ENCODE peak calls at places on chromosome 15, in four cellular contexts. M, C, K and R are unnamed samples.

GRCh38 chr15:94610069-94610863 is 378.9 kb downstream of the MCTP2 start:
- DNase-seq in C (no peak), K (no peak), M (no peak), R (no peak)

GRCh38 chr15:60396964-60397771 is 618 bp downstream of the ANXA2 start:
- DNase-seq in K (peak; percentile 86), M (no peak), C (peak; percentile 65), R (peak; percentile 68)

GRCh38 chr15:60945196-60945595 is 283.9 kb downstream of the RORA start:
- DNase-seq in M (no peak), K (no peak), C (no peak), R (no peak)

GRCh38 chr15:69573815-69574472 is 121.3 kb downstream of the RPLP1 start:
- DNase-seq in M (no peak), K (no peak), C (no peak), R (peak; percentile 34)

GRCh38 chr15:77640615-77641014 is 7.9 kb upstream of the LINGO1 start:
- DNase-seq in C (no peak), M (no peak), K (no peak), R (no peak)

GRCh38 chr15:75368689-75369239 is 357 bp upstream of the MAN2C1 start:
- DNase-seq in C (no peak), K (no peak), M (no peak), R (peak; percentile 17)

GRCh38 chr15:58529041-58529440 is 97.2 kb downstream of the LIPC start:
- DNase-seq in C (no peak), M (no peak), K (no peak), R (no peak)

GRCh38 chr15:57507111-57507510 is 84.6 kb upstream of the MYZAP start:
- DNase-seq in M (no peak), C (no peak), K (no peak), R (no peak)

GRCh38 chr15:101464999-101465669 is 24.4 kb downstream of the PCSK6 start:
- DNase-seq in M (no peak), C (no peak), K (no peak), R (no peak)

GRCh38 chr15:75202251-75203016 is 752 bp downstream of the C15orf39 start:
- DNase-seq in C (peak; percentile 51), M (no peak), K (peak; percentile 57), R (peak; percentile 86)

GRCh38 chr15:64112904-64113303 is 17.1 kb downstream of the SNX1 start:
- DNase-seq in C (no peak), K (no peak), M (no peak), R (peak; percentile 52)

GRCh38 chr15:25862469-25863066 is 559 bp downstream of the ATP10A start:
- DNase-seq in K (peak; percentile 41), M (no peak), C (peak; percentile 51), R (no peak)

GRCh38 chr15:78159395-78159794 is 10.2 kb downstream of the IDH3A start:
- DNase-seq in K (no peak), M (no peak), C (no peak), R (no peak)

GRCh38 chr15:57502116-57502515 is 89.6 kb upstream of the MYZAP start:
- DNase-seq in C (no peak), K (peak; percentile 93), M (no peak), R (no peak)

GRCh38 chr15:69561071-69561784 is 108.6 kb downstream of the RPLP1 start:
- DNase-seq in M (no peak), C (no peak), K (no peak), R (no peak)

GRCh38 chr15:82064824-82065223 is 19.0 kb upstream of the MEX3B start:
- DNase-seq in K (no peak), C (no peak), M (no peak), R (peak; percentile 65)
- H4K5ac ChIP-seq in K (no peak overlapping the region), C (no peak overlapping the region), M (no peak overlapping the region), R (no peak overlapping the region)

GRCh38 chr15:34355241-34355640 is 11.8 kb downstream of the LPCAT4 start:
- DNase-seq in K (no peak), M (no peak), C (no peak), R (no peak)

GRCh38 chr15:34358367-34358766 is 8.6 kb downstream of the LPCAT4 start:
- DNase-seq in M (no peak), C (no peak), K (peak; percentile 37), R (no peak)

GRCh38 chr15:34357653-34358052 is 9.3 kb downstream of the LPCAT4 start:
- DNase-seq in M (no peak), C (no peak), K (no peak), R (no peak)

GRCh38 chr15:34353627-34354026 is 10.5 kb downstream of the NUTM1 start:
- DNase-seq in K (no peak), M (no peak), C (peak; percentile 45), R (no peak)

GRCh38 chr15:34354286-34354685 is 11.2 kb downstream of the NUTM1 start:
- DNase-seq in K (no peak), C (no peak), M (no peak), R (no peak)
- H4K5ac ChIP-seq in K (no peak overlapping the region), C (no peak overlapping the region), M (no peak overlapping the region), R (no peak overlapping the region)

GRCh38 chr15:38699633-38700230 is 135.1 kb upstream of the RASGRP1 start:
- DNase-seq in K (peak; percentile 80), C (peak; percentile 59), M (no peak), R (peak; percentile 65)

GRCh38 chr15:38701134-38701533 is 136.5 kb upstream of the RASGRP1 start:
- DNase-seq in C (no peak), K (no peak), M (no peak), R (peak; percentile 26)

GRCh38 chr15:38705421-38706219 is 141.0 kb upstream of the RASGRP1 start:
- DNase-seq in M (no peak), C (no peak), K (no peak), R (no peak)

GRCh38 chr15:38698215-38698614 is 133.6 kb upstream of the RASGRP1 start:
- DNase-seq in M (no peak), K (no peak), C (no peak), R (no peak)

DNA sequence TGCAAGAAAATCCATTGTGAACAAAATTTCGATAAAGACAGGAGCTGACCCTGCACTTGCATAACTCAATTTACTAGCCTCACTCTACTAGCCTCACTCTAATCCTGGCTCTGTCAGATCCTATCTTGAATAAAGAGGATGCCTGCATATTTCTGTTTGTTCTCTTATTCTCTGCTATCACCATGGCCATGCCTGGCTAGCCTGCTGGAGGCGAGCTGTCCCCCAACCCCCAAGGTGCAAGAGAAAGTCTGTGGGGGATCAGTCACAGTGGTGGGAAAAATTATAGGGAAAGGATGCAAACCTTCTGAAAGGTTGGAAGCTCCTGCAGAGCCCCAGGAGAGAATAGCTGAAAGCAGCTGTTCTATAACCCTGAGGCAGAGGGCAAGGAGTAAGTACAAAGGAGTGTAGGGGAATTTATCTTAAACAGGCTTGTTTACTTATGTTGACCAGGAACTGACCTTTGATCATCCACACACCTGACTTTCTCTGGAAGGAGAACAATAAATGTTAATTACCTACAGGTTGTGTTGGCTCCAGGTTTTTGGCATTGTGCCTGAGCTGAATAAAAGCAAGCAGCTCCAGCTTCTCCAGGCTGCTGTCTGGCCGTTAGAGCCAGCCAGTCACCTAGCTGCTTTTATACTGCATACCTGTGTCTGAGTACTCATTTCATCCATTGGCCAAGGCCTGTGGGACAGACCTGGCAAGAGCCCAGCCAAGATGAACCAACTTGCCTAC is 137.7 kb upstream of the RASGRP1 start:
- DNase-seq in M (no peak), K (peak; percentile 37), C (peak; percentile 35), R (no peak)
- H4K5ac ChIP-seq in M (no peak overlapping the region), K (no peak overlapping the region), C (no peak overlapping the region), R (peak overlapping the region; percentile 60)

GRCh38 chr15:84903751-84904150 is 19.3 kb downstream of the SLC28A1 start:
- DNase-seq in K (no peak), M (no peak), C (no peak), R (no peak)
- H4K5ac ChIP-seq in K (no peak overlapping the region), M (peak overlapping the region; percentile 26), C (no peak overlapping the region), R (no peak overlapping the region)

GRCh38 chr15:85419200-85419599 is 38.8 kb downstream of the AKAP13 start:
- DNase-seq in M (no peak), C (no peak), K (no peak), R (peak; percentile 41)
- H4K5ac ChIP-seq in M (no peak overlapping the region), C (no peak overlapping the region), K (no peak overlapping the region), R (no peak overlapping the region)